ENCODE peak calls at places on chromosomes 6 and 20, in nine cellular contexts. E, K, N, L, X, S, T, W and I are unnamed samples.

GRCh38 chr6:126625019-126625418 is 285.1 kb downstream of the CENPW start:
- DNase-seq in S (peak), E (peak), L (no peak), N (peak), X (no peak), W (peak), T (peak), K (peak), I (peak)

GRCh38 chr6:36273067-36273466 is 3.2 kb downstream of the PNPLA1 start:
- DNase-seq in X (no peak), T (no peak), N (no peak), W (no peak), S (no peak), E (no peak), K (no peak), L (no peak), I (no peak)

GRCh38 chr6:64803470-64804166 is 903.4 kb downstream of the EYS start:
- DNase-seq in L (no peak), T (no peak), N (no peak), E (no peak), S (no peak), W (no peak), K (no peak), X (no peak), I (no peak)

GRCh38 chr6:127897437-127897836 is 3.4 kb downstream of the THEMIS start:
- DNase-seq in K (no peak), E (no peak), L (no peak), X (no peak), S (no peak), N (no peak), T (no peak), W (no peak), I (no peak)

GRCh38 chr6:81753709-81754678 is 1.5 kb upstream of the TENT5A start:
- DNase-seq in X (peak), S (peak), L (peak), K (peak), W (peak), E (peak), N (peak), T (peak), I (peak)

GRCh38 chr6:81752969-81753708 is 658 bp upstream of the TENT5A start:
- DNase-seq in W (peak), K (peak), X (peak), E (peak), S (peak), N (peak), T (peak), L (peak), I (peak)

GRCh38 chr6:26305097-26305841 is 59.7 kb upstream of the BTN3A2 start:
- DNase-seq in N (peak), E (peak), X (peak), W (peak), T (peak), S (peak), L (no peak), K (peak), I (peak)

GRCh38 chr6:159693894-159694545 is 979 bp upstream of the SOD2 start:
- DNase-seq in S (no peak), N (peak), X (no peak), E (no peak), T (no peak), L (no peak), K (peak), W (no peak), I (peak)

GRCh38 chr20:21272679-21273078 is 30.5 kb upstream of the XRN2 start:
- DNase-seq in L (no peak), X (no peak), K (no peak), T (no peak), E (no peak), W (no peak), S (no peak), N (no peak), I (no peak)

GRCh38 chr6:108243836-108244235 is 17.0 kb downstream of the SNX3 start:
- DNase-seq in E (peak), K (no peak), N (no peak), L (no peak), S (no peak), W (no peak), X (no peak), T (no peak), I (peak)

GRCh38 chr6:15739867-15740266 is 77.0 kb upstream of the DTNBP1 start:
- DNase-seq in T (no peak), K (no peak), W (no peak), X (no peak), N (no peak), E (no peak), L (no peak), S (peak), I (no peak)

GRCh38 chr6:41184761-41185160 is 16.2 kb downstream of the TREML2 start:
- DNase-seq in E (no peak), S (no peak), K (no peak), W (peak), N (no peak), T (no peak), L (no peak), X (no peak), I (no peak)

GRCh38 chr6:109295109-109295765 is 87.0 kb downstream of the CD164 start:
- DNase-seq in T (no peak), S (no peak), K (no peak), W (no peak), E (no peak), N (no peak), X (no peak), L (no peak), I (no peak)

GRCh38 chr6:168200571-168201134 is 118.9 kb downstream of the DACT2 start:
- DNase-seq in K (no peak), L (peak), X (peak), N (no peak), S (no peak), E (no peak), T (no peak), W (no peak), I (no peak)

GRCh38 chr20:64039293-64040160 is 3.5 kb downstream of the C20orf204 start:
- DNase-seq in N (no peak), L (no peak), X (no peak), E (no peak), W (no peak), T (no peak), K (no peak), S (no peak), I (peak)

GRCh38 chr20:5642155-5642981 is 107.8 kb upstream of the SHLD1 start:
- DNase-seq in N (peak), L (no peak), X (peak), E (peak), S (no peak), K (no peak), T (no peak), W (no peak), I (peak)

GRCh38 chr6:114364295-114364694 is 21.5 kb upstream of the HS3ST5 start:
- DNase-seq in X (no peak), E (no peak), S (peak), L (no peak), T (peak), K (peak), W (no peak), N (peak), I (no peak)

GRCh38 chr20:5531318-5532081 is 214.7 kb upstream of the PROKR2 start:
- DNase-seq in S (no peak), T (peak), W (no peak), E (peak), N (peak), K (peak), X (no peak), L (no peak), I (no peak)

GRCh38 chr6:144325232-144325631 is 40.1 kb downstream of the UTRN start:
- DNase-seq in E (no peak), T (no peak), N (no peak), K (no peak), S (no peak), X (no peak), L (no peak), W (no peak), I (no peak)

GRCh38 chr20:25196701-25197120 is 1.2 kb downstream of the ENTPD6 start:
- DNase-seq in X (no peak), S (no peak), N (no peak), T (no peak), L (no peak), W (peak), E (no peak), K (no peak), I (no peak)

GRCh38 chr6:26543953-26544352 is 5.8 kb downstream of the HMGN4 start:
- DNase-seq in T (peak), E (peak), X (no peak), W (no peak), K (peak), L (no peak), N (peak), S (no peak), I (peak)

GRCh38 chr20:41655966-41656685 is 37.9 kb upstream of the CHD6 start:
- DNase-seq in K (no peak), T (no peak), E (no peak), X (no peak), N (no peak), S (no peak), W (no peak), L (no peak), I (no peak)

GRCh38 chr6:63714091-63714490 is 78.5 kb downstream of the PHF3 start:
- DNase-seq in L (no peak), S (no peak), E (no peak), W (no peak), K (no peak), N (no peak), T (no peak), X (no peak), I (no peak)

GRCh38 chr6:87543836-87544735 is 45.7 kb downstream of the RARS2 start:
- DNase-seq in L (no peak), T (no peak), X (no peak), E (no peak), S (no peak), N (no peak), K (no peak), W (no peak), I (no peak)

GRCh38 chr20:8168785-8169288 is 36.8 kb downstream of the PLCB1 start:
- DNase-seq in T (no peak), L (no peak), N (no peak), S (no peak), W (no peak), X (no peak), K (no peak), E (no peak), I (no peak)

DNA sequence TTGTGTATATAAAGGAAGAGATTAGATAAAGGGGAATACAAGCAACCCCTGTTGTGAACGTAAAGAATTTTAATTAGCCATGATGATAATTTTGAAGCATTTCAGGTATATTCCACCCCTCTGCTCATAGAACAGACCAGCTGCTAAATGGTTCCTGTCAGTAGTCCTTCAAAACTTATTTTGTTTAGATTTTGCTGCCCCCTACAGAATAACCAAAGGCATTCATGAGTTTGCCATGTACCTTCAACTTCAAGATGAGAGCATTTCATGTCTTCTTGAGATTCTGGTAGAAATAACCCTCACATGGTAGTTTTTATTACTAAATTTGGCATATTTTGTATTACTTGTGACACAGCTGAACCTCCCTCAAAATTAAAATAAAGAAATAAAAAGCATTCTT is 1586.7 kb downstream of the HACE1 start:
- DNase-seq in S (no peak), N (peak), K (peak), X (no peak), W (no peak), T (no peak), E (no peak), L (no peak), I (no peak)
- TF ChIP-seq CTCF in S (no peak), N (peak), K (peak), X (no peak), W (peak), T (peak), E (no peak), L (peak), I (no peak)

GRCh38 chr20:58195047-58195446 is 33.4 kb downstream of the ANKRD60 start:
- DNase-seq in X (no peak), K (no peak), L (no peak), S (no peak), E (no peak), T (no peak), W (no peak), N (no peak), I (no peak)

GRCh38 chr20:58192065-58192464 is 36.4 kb downstream of the ANKRD60 start:
- DNase-seq in T (no peak), N (no peak), E (no peak), L (no peak), W (no peak), K (no peak), S (no peak), X (no peak), I (no peak)

GRCh38 chr20:58196402-58197184 is 31.9 kb downstream of the ANKRD60 start:
- DNase-seq in X (no peak), E (no peak), K (no peak), T (no peak), S (no peak), W (no peak), L (no peak), N (no peak), I (no peak)

GRCh38 chr20:58194176-58194796 is 34.2 kb downstream of the ANKRD60 start:
- DNase-seq in S (no peak), L (no peak), X (no peak), E (peak), K (no peak), W (no peak), T (no peak), N (no peak), I (no peak)

GRCh38 chr20:58192567-58192966 is 35.9 kb downstream of the ANKRD60 start:
- DNase-seq in E (no peak), S (peak), L (no peak), W (peak), X (no peak), K (no peak), T (no peak), N (peak), I (peak)
- TF ChIP-seq CTCF in E (peak), S (peak), L (peak), W (peak), X (peak), K (peak), T (peak), N (peak), I (peak)

DNA sequence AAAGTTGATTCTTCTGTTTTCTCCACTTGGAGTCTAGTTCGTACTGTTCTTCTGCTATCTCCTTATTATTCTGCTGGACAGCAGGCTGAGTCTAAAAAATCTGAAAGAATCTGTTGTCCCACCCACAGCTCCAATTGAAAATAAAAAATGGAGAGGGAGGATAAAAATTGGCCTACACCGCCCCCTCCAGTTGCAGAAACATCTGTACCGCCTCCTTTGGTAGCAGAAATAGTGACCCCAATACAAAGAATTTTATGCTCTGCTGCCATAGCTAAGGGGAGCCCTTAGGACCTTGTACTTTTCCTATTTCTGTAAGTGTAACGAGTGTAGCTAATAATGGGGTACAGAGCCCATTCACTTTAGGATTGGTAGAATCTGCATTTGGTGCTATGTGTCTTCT is 4.9 kb upstream of the FKBP1A start:
- DNase-seq in E (peak), X (no peak), S (no peak), N (peak), W (no peak), K (no peak), T (no peak), L (no peak), I (no peak)
- TF ChIP-seq CTCF in E (peak), X (no peak), S (no peak), N (no peak), W (peak), K (no peak), T (peak), L (peak), I (no peak)

DNA sequence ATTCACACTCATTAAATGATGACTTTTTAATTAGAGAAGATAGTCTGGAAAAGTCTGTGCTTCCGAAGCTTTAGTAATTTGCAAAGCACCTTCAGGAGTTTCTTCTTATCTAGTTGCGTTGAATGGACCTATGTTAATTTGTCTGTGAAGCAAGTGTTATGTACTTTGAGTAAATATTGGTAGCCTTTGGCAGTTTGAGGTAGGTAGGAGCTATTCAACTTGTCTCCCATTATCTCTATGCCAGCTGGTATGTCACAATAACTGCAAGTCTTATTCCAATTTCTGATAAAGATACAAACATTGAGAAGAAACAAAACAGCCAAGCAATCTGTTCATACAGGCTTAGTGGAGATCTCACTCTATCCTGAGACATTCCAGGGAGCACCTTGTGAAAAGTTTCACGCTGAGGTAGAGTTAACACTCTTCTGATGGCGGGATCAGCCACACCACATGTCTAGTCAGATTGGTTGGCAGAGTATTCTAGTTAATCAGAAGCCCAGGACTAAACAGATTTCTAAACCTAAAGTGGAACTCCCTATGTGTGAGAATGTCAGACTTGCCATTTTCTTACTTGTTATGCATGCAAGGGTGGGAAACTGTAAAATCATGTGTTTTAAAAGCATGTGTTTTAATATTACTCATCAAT is 219.8 kb upstream of the MANEA start:
- DNase-seq in S (no peak), X (no peak), W (no peak), L (no peak), T (no peak), E (no peak), N (no peak), K (no peak), I (no peak)
- TF ChIP-seq CTCF in S (no peak), X (no peak), W (no peak), L (no peak), T (no peak), E (no peak), N (no peak), K (no peak), I (no peak)

GRCh38 chr6:74991573-74992332 is 214.1 kb downstream of the COL12A1 start:
- DNase-seq in X (no peak), N (peak), L (no peak), K (peak), T (peak), E (peak), S (no peak), W (no peak), I (peak)
- TF ChIP-seq CTCF in X (no peak), N (peak), L (no peak), K (peak), T (peak), E (peak), S (no peak), W (peak), I (no peak)